ENCODE peak calls at places on chromosomes 6 and 20, in four cellular contexts. U is NCI-H1105; N is SW 1271; K is stimulated activated CD8-positive, alpha-beta memory T cell treated with anti-CD3 and anti-CD28 coated beads, Interleukin-15, amount 100 ng/mL, for 1 hour. V is an unnamed sample.

GRCh38 chr6:43951756-43952675 is 175.2 kb downstream of the MRPL14 start:
- DNase-seq in U (no peak), N (no peak), K (no peak), V (no peak)

GRCh38 chr20:31967830-31968249 is at the start of gene XKR7:
- DNase-seq in U (peak), N (no peak), K (no peak), V (no peak)

GRCh38 chr6:26431258-26432162 is 8.8 kb upstream of the BTN3A3 start:
- DNase-seq in U (no peak), N (no peak), K (no peak), V (no peak)

GRCh38 chr6:38193486-38194281 is 374.2 kb downstream of the ZFAND3 start:
- DNase-seq in U (no peak), N (no peak), K (no peak), V (no peak)

GRCh38 chr6:11650297-11650696 is 112.7 kb downstream of the TMEM170B start:
- DNase-seq in U (no peak), N (peak), K (no peak), V (no peak)

GRCh38 chr6:34414999-34415858 is 10.6 kb downstream of the RPS10 start:
- DNase-seq in U (peak), N (peak), K (no peak), V (no peak)

GRCh38 chr6:36660771-36661471 is 17.6 kb upstream of the CDKN1A start:
- DNase-seq in U (no peak), N (no peak), K (no peak), V (no peak)

GRCh38 chr6:143449731-143450452 is 603 bp downstream of the ADAT2 start:
- DNase-seq in U (no peak), N (peak), K (no peak), V (no peak)

GRCh38 chr20:57122481-57123138 is 143.8 kb downstream of the BMP7 start:
- DNase-seq in U (no peak), N (no peak), K (no peak), V (no peak)

GRCh38 chr6:148771896-148772554 is 25.2 kb downstream of the UST start:
- DNase-seq in U (no peak), N (no peak), K (no peak), V (no peak)

GRCh38 chr6:157169656-157170055 is 153.7 kb downstream of the TMEM242 start:
- DNase-seq in U (no peak), N (no peak), K (no peak), V (no peak)

GRCh38 chr6:11033825-11034224 is 10.3 kb downstream of the ELOVL2 start:
- DNase-seq in U (no peak), N (peak), K (no peak), V (peak)

GRCh38 chr6:54640911-54641310 is 205.7 kb upstream of the FAM83B start:
- DNase-seq in U (no peak), N (no peak), K (no peak), V (no peak)

GRCh38 chr6:85453052-85453451 is 3.2 kb downstream of the NT5E start:
- DNase-seq in U (no peak), N (no peak), K (no peak), V (no peak)

GRCh38 chr6:4802312-4802935 is 26.2 kb downstream of the CDYL start:
- DNase-seq in U (no peak), N (no peak), K (no peak), V (no peak)

GRCh38 chr20:57433658-57434389 is 42.6 kb downstream of the RBM38 start:
- DNase-seq in U (no peak), N (no peak), K (no peak), V (no peak)

GRCh38 chr20:1945134-1945618 is 48.7 kb downstream of the PDYN start:
- DNase-seq in U (no peak), N (no peak), K (no peak), V (no peak)

GRCh38 chr6:106514281-106514885 is 114.9 kb downstream of the RTN4IP1 start:
- DNase-seq in U (no peak), N (no peak), K (no peak), V (no peak)

GRCh38 chr20:15759546-15760216 is 813.6 kb downstream of the KIF16B start:
- DNase-seq in U (no peak), N (no peak), K (no peak), V (no peak)

GRCh38 chr6:97586344-97586743 is 303.3 kb upstream of the MMS22L start:
- DNase-seq in U (no peak), N (no peak), K (no peak), V (no peak)

GRCh38 chr20:48186447-48186846 is 401.2 kb upstream of the SULF2 start:
- DNase-seq in U (no peak), N (no peak), K (no peak), V (no peak)

GRCh38 chr6:150142304-150142656 is 564 bp upstream of the PPP1R14C start:
- DNase-seq in U (no peak), N (peak), K (no peak), V (no peak)

GRCh38 chr6:30495993-30496392 is 6.7 kb downstream of the HLA-E start:
- DNase-seq in U (no peak), N (no peak), K (no peak), V (no peak)

GRCh38 chr6:53281518-53282215 is 67.1 kb downstream of the ELOVL5 start:
- DNase-seq in U (no peak), N (no peak), K (no peak), V (no peak)

GRCh38 chr20:18650224-18650623 is 62.4 kb downstream of the DTD1 start:
- DNase-seq in U (no peak), N (no peak), K (no peak), V (no peak)

GRCh38 chr6:10719386-10720228 is 3.3 kb upstream of the TMEM14C start:
- DNase-seq in U (no peak), N (peak), K (no peak), V (no peak)

GRCh38 chr6:18234564-18234963 is 29.8 kb downstream of the DEK start:
- DNase-seq in U (no peak), N (no peak), K (no peak), V (no peak)

GRCh38 chr6:35240838-35241801 is 18.4 kb upstream of the ZNF76 start:
- DNase-seq in U (peak), N (peak), K (peak), V (peak)

GRCh38 chr6:17423018-17423417 is 29.6 kb downstream of the CAP2 start:
- DNase-seq in U (no peak), N (no peak), K (no peak), V (no peak)

GRCh38 chr20:14335122-14335521 is 2.3 kb downstream of the FLRT3 start:
- DNase-seq in U (no peak), N (no peak), K (no peak), V (no peak)

GRCh38 chr6:129211626-129212025 is 328.7 kb downstream of the LAMA2 start:
- DNase-seq in U (no peak), N (no peak), K (no peak), V (no peak)

V was measured in keratinocyte.